ENCODE peak calls at places on chromosome 3, in nine cellular contexts. One of them, this sample, is unnamed.

GRCh38 chr3:757711-758110 is 335.1 kb upstream of the CNTN6 start:
- DNase-seq in Calu3: no peak
- DNase-seq in kidney: no peak
- DNase-seq in SJSA1: no peak
- DNase-seq in brain microvascular endothelial cell: no peak
- DNase-seq in erythroblast: no peak
- DNase-seq in ureter: no peak
- DNase-seq in hepatocyte: no peak
- DNase-seq in AG20443: no peak
- DNase-seq in this sample: no peak

GRCh38 chr3:106420628-106421027 is 551.8 kb upstream of the CBLB start:
- DNase-seq in erythroblast: no peak
- DNase-seq in kidney: no peak
- DNase-seq in hepatocyte: no peak
- DNase-seq in AG20443: no peak
- DNase-seq in brain microvascular endothelial cell: no peak
- DNase-seq in ureter: no peak
- DNase-seq in Calu3: no peak
- DNase-seq in SJSA1: no peak
- DNase-seq in this sample: no peak

GRCh38 chr3:42486814-42487569 is 15.5 kb upstream of the VIPR1 start:
- DNase-seq in SJSA1: no peak
- DNase-seq in kidney: no peak
- DNase-seq in Calu3: no peak
- DNase-seq in brain microvascular endothelial cell: no peak
- DNase-seq in erythroblast: no peak
- DNase-seq in ureter: peak
- DNase-seq in AG20443: no peak
- DNase-seq in hepatocyte: no peak
- DNase-seq in this sample: no peak

GRCh38 chr3:108552267-108553159 is 36.7 kb downstream of the CIP2A start:
- DNase-seq in erythroblast: peak
- DNase-seq in ureter: no peak
- DNase-seq in AG20443: peak
- DNase-seq in kidney: no peak
- DNase-seq in hepatocyte: peak
- DNase-seq in brain microvascular endothelial cell: peak
- DNase-seq in Calu3: no peak
- DNase-seq in SJSA1: no peak
- DNase-seq in this sample: peak

GRCh38 chr3:159137966-159138365 is 336.1 kb downstream of the MFSD1 start:
- DNase-seq in Calu3: no peak
- DNase-seq in kidney: no peak
- DNase-seq in SJSA1: no peak
- DNase-seq in hepatocyte: no peak
- DNase-seq in ureter: no peak
- DNase-seq in brain microvascular endothelial cell: no peak
- DNase-seq in AG20443: no peak
- DNase-seq in erythroblast: no peak
- DNase-seq in this sample: no peak

GRCh38 chr3:96831175-96831574 is 16.8 kb downstream of the EPHA6 start:
- DNase-seq in AG20443: no peak
- DNase-seq in erythroblast: no peak
- DNase-seq in hepatocyte: no peak
- DNase-seq in ureter: no peak
- DNase-seq in SJSA1: no peak
- DNase-seq in brain microvascular endothelial cell: no peak
- DNase-seq in kidney: no peak
- DNase-seq in Calu3: no peak
- DNase-seq in this sample: no peak

GRCh38 chr3:112013058-112013783 is 14.5 kb downstream of the TAGLN3 start:
- DNase-seq in kidney: peak
- DNase-seq in Calu3: peak
- DNase-seq in hepatocyte: peak
- DNase-seq in SJSA1: peak
- DNase-seq in ureter: peak
- DNase-seq in brain microvascular endothelial cell: peak
- DNase-seq in erythroblast: peak
- DNase-seq in AG20443: peak
- DNase-seq in this sample: no peak

GRCh38 chr3:16801223-16801622 is 83.5 kb upstream of the PLCL2 start:
- DNase-seq in AG20443: no peak
- DNase-seq in ureter: no peak
- DNase-seq in brain microvascular endothelial cell: no peak
- DNase-seq in kidney: no peak
- DNase-seq in Calu3: no peak
- DNase-seq in erythroblast: no peak
- DNase-seq in SJSA1: no peak
- DNase-seq in hepatocyte: no peak
- DNase-seq in this sample: no peak

GRCh38 chr3:12900885-12901411 is 59.6 kb upstream of the RPL32 start:
- DNase-seq in Calu3: no peak
- DNase-seq in hepatocyte: no peak
- DNase-seq in kidney: peak
- DNase-seq in brain microvascular endothelial cell: no peak
- DNase-seq in erythroblast: no peak
- DNase-seq in SJSA1: no peak
- DNase-seq in AG20443: no peak
- DNase-seq in ureter: no peak
- DNase-seq in this sample: no peak

GRCh38 chr3:158106773-158107461 is 697 bp upstream of the SHOX2 start:
- DNase-seq in SJSA1: no peak
- DNase-seq in ureter: no peak
- DNase-seq in erythroblast: peak
- DNase-seq in hepatocyte: peak
- DNase-seq in kidney: no peak
- DNase-seq in AG20443: peak
- DNase-seq in brain microvascular endothelial cell: no peak
- DNase-seq in Calu3: no peak
- DNase-seq in this sample: no peak

GRCh38 chr3:58332575-58333179 is at the start of gene PXK:
- DNase-seq in Calu3: peak
- DNase-seq in ureter: peak
- DNase-seq in erythroblast: peak
- DNase-seq in AG20443: peak
- DNase-seq in SJSA1: peak
- DNase-seq in kidney: peak
- DNase-seq in hepatocyte: peak
- DNase-seq in brain microvascular endothelial cell: peak
- DNase-seq in this sample: no peak

GRCh38 chr3:35974872-35975271 is 335.5 kb downstream of the ARPP21 start:
- DNase-seq in AG20443: no peak
- DNase-seq in ureter: no peak
- DNase-seq in brain microvascular endothelial cell: no peak
- DNase-seq in Calu3: no peak
- DNase-seq in erythroblast: no peak
- DNase-seq in SJSA1: no peak
- DNase-seq in kidney: no peak
- DNase-seq in hepatocyte: no peak
- DNase-seq in this sample: no peak

GRCh38 chr3:150725548-150725947 is 21.8 kb upstream of the ERICH6 start:
- DNase-seq in ureter: peak
- DNase-seq in hepatocyte: peak
- DNase-seq in SJSA1: no peak
- DNase-seq in erythroblast: no peak
- DNase-seq in kidney: no peak
- DNase-seq in brain microvascular endothelial cell: no peak
- DNase-seq in Calu3: peak
- DNase-seq in AG20443: no peak
- DNase-seq in this sample: no peak

GRCh38 chr3:188948658-188949400 is 222.9 kb upstream of the TPRG1 start:
- DNase-seq in brain microvascular endothelial cell: peak
- DNase-seq in erythroblast: no peak
- DNase-seq in SJSA1: peak
- DNase-seq in kidney: no peak
- DNase-seq in ureter: no peak
- DNase-seq in hepatocyte: peak
- DNase-seq in AG20443: peak
- DNase-seq in Calu3: peak
- DNase-seq in this sample: peak

GRCh38 chr3:81214626-81215025 is 546.8 kb downstream of the GBE1 start:
- DNase-seq in hepatocyte: no peak
- DNase-seq in Calu3: no peak
- DNase-seq in AG20443: no peak
- DNase-seq in ureter: no peak
- DNase-seq in erythroblast: no peak
- DNase-seq in brain microvascular endothelial cell: no peak
- DNase-seq in kidney: no peak
- DNase-seq in SJSA1: no peak
- DNase-seq in this sample: no peak

GRCh38 chr3:175288616-175289015 is 429.5 kb downstream of the NAALADL2 start:
- DNase-seq in SJSA1: no peak
- DNase-seq in Calu3: no peak
- DNase-seq in erythroblast: no peak
- DNase-seq in kidney: no peak
- DNase-seq in brain microvascular endothelial cell: peak
- DNase-seq in AG20443: no peak
- DNase-seq in hepatocyte: no peak
- DNase-seq in ureter: no peak
- DNase-seq in this sample: no peak

GRCh38 chr3:70614111-70614510 is 301.7 kb upstream of the MDFIC2 start:
- DNase-seq in hepatocyte: no peak
- DNase-seq in AG20443: no peak
- DNase-seq in ureter: no peak
- DNase-seq in Calu3: no peak
- DNase-seq in brain microvascular endothelial cell: no peak
- DNase-seq in erythroblast: no peak
- DNase-seq in kidney: no peak
- DNase-seq in SJSA1: no peak
- DNase-seq in this sample: no peak

GRCh38 chr3:195226900-195227447 is 44.0 kb downstream of the XXYLT1 start:
- DNase-seq in Calu3: no peak
- DNase-seq in brain microvascular endothelial cell: no peak
- DNase-seq in ureter: peak
- DNase-seq in SJSA1: no peak
- DNase-seq in AG20443: peak
- DNase-seq in erythroblast: peak
- DNase-seq in kidney: peak
- DNase-seq in hepatocyte: no peak
- DNase-seq in this sample: no peak

GRCh38 chr3:150467381-150467780 is 59.3 kb downstream of the TSC22D2 start:
- DNase-seq in erythroblast: no peak
- DNase-seq in ureter: no peak
- DNase-seq in AG20443: no peak
- DNase-seq in Calu3: no peak
- DNase-seq in brain microvascular endothelial cell: no peak
- DNase-seq in hepatocyte: no peak
- DNase-seq in kidney: no peak
- DNase-seq in SJSA1: no peak
- DNase-seq in this sample: no peak

GRCh38 chr3:184262166-184262926 is 993 bp upstream of the CAMK2N2 start:
- DNase-seq in SJSA1: peak
- DNase-seq in hepatocyte: peak
- DNase-seq in brain microvascular endothelial cell: no peak
- DNase-seq in erythroblast: no peak
- DNase-seq in kidney: peak
- DNase-seq in Calu3: peak
- DNase-seq in AG20443: no peak
- DNase-seq in ureter: no peak
- DNase-seq in this sample: no peak

GRCh38 chr3:183375787-183376186 is 52.6 kb downstream of the MCF2L2 start:
- DNase-seq in Calu3: no peak
- DNase-seq in kidney: no peak
- DNase-seq in ureter: no peak
- DNase-seq in AG20443: no peak
- DNase-seq in brain microvascular endothelial cell: no peak
- DNase-seq in hepatocyte: no peak
- DNase-seq in SJSA1: no peak
- DNase-seq in erythroblast: no peak
- DNase-seq in this sample: no peak

GRCh38 chr3:168053115-168053514 is 42.6 kb downstream of the GOLIM4 start:
- DNase-seq in AG20443: peak
- DNase-seq in hepatocyte: no peak
- DNase-seq in erythroblast: no peak
- DNase-seq in ureter: no peak
- DNase-seq in Calu3: no peak
- DNase-seq in kidney: no peak
- DNase-seq in brain microvascular endothelial cell: no peak
- DNase-seq in SJSA1: no peak
- DNase-seq in this sample: no peak

GRCh38 chr3:141450727-141451378 is 36.0 kb upstream of the RASA2 start:
- DNase-seq in Calu3: no peak
- DNase-seq in hepatocyte: no peak
- DNase-seq in AG20443: no peak
- DNase-seq in erythroblast: peak
- DNase-seq in ureter: no peak
- DNase-seq in brain microvascular endothelial cell: no peak
- DNase-seq in kidney: no peak
- DNase-seq in SJSA1: no peak
- DNase-seq in this sample: no peak

This sample was measured in HS-27A.